ENCODE peak calls at places on chromosome 19, in ten cellular contexts. C is stimulated activated CD4-positive, alpha-beta T cell treated with anti-CD3 and anti-CD28 coated beads, TNF-alpha, amount 100 ng/mL, for 4 hours; H is activated CD4-positive, alpha-beta T cell treated with anti-CD3 and anti-CD28 coated beads for 1 hour; J is glutamatergic neuron; U is G401; M is EL; O is neural crest cell; S is kidney; Q is COR-L47; F is activated CD8-positive, alpha-beta memory T cell treated with anti-CD3 and anti-CD28 coated beads for 1 hour. A is an unnamed sample.

GRCh38 chr19:17950310-17951150 is 16.4 kb upstream of the KCNN1 start:
- DNase-seq in C (no peak), O (no peak), M (no peak), H (no peak), Q (peak; percentile 69), J (peak; percentile 80), F (no peak), U (no peak), S (no peak), A (peak; percentile 87)

GRCh38 chr19:5298502-5298901 is 42.1 kb downstream of the PTPRS start:
- DNase-seq in S (peak; percentile 94), F (no peak), U (no peak), O (no peak), J (no peak), Q (no peak), M (no peak), C (no peak), H (no peak), A (no peak)

GRCh38 chr19:7751157-7751783 is 3.9 kb upstream of the CD209 start:
- DNase-seq in O (no peak), H (no peak), U (no peak), F (no peak), S (no peak), Q (no peak), J (no peak), M (no peak), C (no peak), A (no peak)

GRCh38 chr19:8001995-8002849 is 3.2 kb downstream of the ELAVL1 start:
- DNase-seq in H (peak; percentile 51), O (peak; percentile 94), S (peak; percentile 91), U (peak; percentile 85), C (peak; percentile 41), F (peak; percentile 58), Q (peak; percentile 57), J (peak; percentile 94), M (peak; percentile 84), A (peak; percentile 43)

GRCh38 chr19:44529541-44529940 is at the start of gene CEACAM20:
- DNase-seq in H (no peak), J (no peak), Q (no peak), C (no peak), F (no peak), S (no peak), U (no peak), M (no peak), O (no peak), A (no peak)

GRCh38 chr19:5804516-5805464 is at the start of gene NRTN:
- DNase-seq in J (peak; percentile 48), S (peak; percentile 76), H (peak; percentile 44), M (no peak), F (peak; percentile 33), Q (no peak), C (peak; percentile 43), U (no peak), O (no peak), A (no peak)

GRCh38 chr19:19677579-19677978 is 8.9 kb downstream of the ZNF101 start:
- DNase-seq in M (no peak), C (no peak), S (no peak), J (no peak), U (no peak), F (no peak), O (no peak), H (no peak), Q (no peak), A (no peak)

GRCh38 chr19:16340092-16340491 is 15.5 kb downstream of the KLF2 start:
- DNase-seq in S (no peak), M (peak; percentile 40), U (no peak), Q (no peak), J (no peak), O (no peak), C (no peak), H (no peak), F (no peak), A (no peak)

GRCh38 chr19:2648528-2648937 is 54.0 kb downstream of the GNG7 start:
- DNase-seq in S (peak; percentile 84), Q (peak; percentile 75), M (peak; percentile 73), H (peak; percentile 67), O (peak; percentile 74), F (peak; percentile 59), J (peak; percentile 81), C (peak; percentile 63), U (peak; percentile 81), A (peak; percentile 68)

GRCh38 chr19:42202290-42202867 is 15.1 kb downstream of the DEDD2 start:
- DNase-seq in J (no peak), U (no peak), F (no peak), S (peak; percentile 20), H (no peak), Q (no peak), M (no peak), O (no peak), C (no peak), A (no peak)

GRCh38 chr19:46371371-46371901 is 24.5 kb downstream of the PPP5C start:
- DNase-seq in O (no peak), U (no peak), C (no peak), F (no peak), S (peak; percentile 52), J (no peak), M (no peak), H (no peak), Q (no peak), A (no peak)

GRCh38 chr19:45251452-45252354 is 632 bp downstream of the MARK4 start:
- DNase-seq in J (peak; percentile 50), U (no peak), C (no peak), H (no peak), Q (no peak), S (peak; percentile 80), O (peak; percentile 24), F (no peak), M (no peak), A (no peak)

GRCh38 chr19:11014403-11014911 is 53.6 kb downstream of the SMARCA4 start:
- DNase-seq in M (no peak), F (no peak), H (no peak), S (no peak), U (no peak), O (no peak), J (no peak), C (no peak), Q (no peak), A (no peak)

GRCh38 chr19:38003427-38004099 is 96.6 kb downstream of the SIPA1L3 start:
- DNase-seq in S (peak; percentile 90), U (peak; percentile 48), F (no peak), H (no peak), O (peak; percentile 43), Q (peak; percentile 84), J (peak; percentile 76), C (no peak), M (peak; percentile 97), A (peak; percentile 88)

GRCh38 chr19:18699403-18700054 is 16.0 kb downstream of the CRTC1 start:
- DNase-seq in Q (no peak), O (no peak), H (no peak), F (no peak), M (no peak), U (no peak), J (no peak), C (no peak), S (no peak), A (no peak)

GRCh38 chr19:4622695-4623421 is 16.5 kb upstream of the TNFAIP8L1 start:
- DNase-seq in S (no peak), J (no peak), H (no peak), O (no peak), U (no peak), Q (no peak), M (no peak), C (no peak), F (no peak), A (no peak)

GRCh38 chr19:485583-486236 is 10.6 kb upstream of the MADCAM1 start:
- DNase-seq in O (peak; percentile 68), C (no peak), M (peak; percentile 60), H (no peak), U (peak; percentile 33), Q (peak; percentile 83), F (no peak), S (no peak), J (peak; percentile 78), A (peak; percentile 59)

GRCh38 chr19:45668342-45668871 is 386 bp downstream of the GIPR start:
- DNase-seq in F (no peak), J (no peak), O (no peak), M (no peak), Q (no peak), S (no peak), U (no peak), H (peak; percentile 25), C (no peak), A (peak; percentile 2)

GRCh38 chr19:45045671-45046353 is 7.0 kb downstream of the CLASRP start:
- DNase-seq in S (no peak), M (no peak), Q (no peak), C (no peak), O (peak; percentile 56), U (peak; percentile 15), J (no peak), F (no peak), H (no peak), A (no peak)

GRCh38 chr19:40219721-40220276 is 1.6 kb upstream of the TTC9B start:
- DNase-seq in S (no peak), O (no peak), H (no peak), C (no peak), J (no peak), Q (no peak), F (no peak), M (peak; percentile 75), U (no peak), A (no peak)

GRCh38 chr19:34248941-34249340 is 5.4 kb upstream of the GARRE1 start:
- DNase-seq in J (no peak), U (no peak), Q (no peak), H (no peak), F (no peak), S (no peak), O (no peak), C (no peak), M (no peak), A (no peak)

GRCh38 chr19:48731452-48731851 is 9.0 kb downstream of the RASIP1 start:
- DNase-seq in J (no peak), S (no peak), U (no peak), Q (no peak), H (no peak), C (no peak), O (no peak), M (no peak), F (no peak), A (no peak)

GRCh38 chr19:55095260-55096060 is 19.8 kb downstream of the EPS8L1 start:
- DNase-seq in U (peak; percentile 41), C (no peak), M (no peak), O (no peak), J (peak; percentile 60), H (no peak), S (no peak), F (no peak), Q (no peak), A (no peak)

GRCh38 chr19:46748325-46749109 is 2.3 kb upstream of the STRN4 start:
- DNase-seq in C (peak; percentile 52), F (peak; percentile 71), Q (no peak), O (peak; percentile 87), S (peak; percentile 83), J (peak; percentile 90), U (peak; percentile 38), M (peak; percentile 61), H (peak; percentile 54), A (no peak)

GRCh38 chr19:56162258-56162657 is 13.6 kb upstream of the GALP start:
- DNase-seq in M (peak; percentile 11), U (no peak), C (no peak), Q (no peak), O (no peak), J (no peak), F (no peak), H (no peak), S (no peak), A (no peak)

GRCh38 chr19:50702870-50703829 is 16.5 kb downstream of the SHANK1 start:
- DNase-seq in F (no peak), M (peak; percentile 27), U (no peak), Q (no peak), O (no peak), C (no peak), S (peak; percentile 73), J (no peak), H (no peak), A (no peak)

GRCh38 chr19:43667524-43668405 is 2.2 kb downstream of the PLAUR start:
- DNase-seq in J (peak; percentile 15), O (no peak), Q (no peak), H (no peak), U (peak; percentile 3), F (no peak), C (no peak), M (no peak), S (peak; percentile 77), A (no peak)

GRCh38 chr19:48113190-48113917 is 2.7 kb upstream of the PLA2G4C start:
- DNase-seq in M (no peak), O (no peak), J (no peak), H (no peak), Q (no peak), C (no peak), F (no peak), U (no peak), S (no peak), A (no peak)